ENCODE peak calls at places on chromosomes 16 and 17, in seven cellular contexts. N, K, M, W, X, U and Q are unnamed samples.

GRCh38 chr17:33229499-33229898 is 63.6 kb downstream of the ASIC2 start:
- DNase-seq in N (no peak), K (no peak), M (no peak), W (no peak), X (no peak), U (no peak), Q (no peak)

GRCh38 chr16:57540387-57540786 is 2.1 kb upstream of the ADGRG5 start:
- DNase-seq in N (no peak), K (no peak), M (no peak), W (no peak), X (no peak), U (no peak), Q (no peak)

GRCh38 chr17:59842901-59843652 is 49.7 kb downstream of the TUBD1 start:
- DNase-seq in N (no peak), K (no peak), M (no peak), W (peak), X (no peak), U (peak), Q (no peak)

GRCh38 chr16:79598341-79599181 is 2.0 kb downstream of the MAF start:
- DNase-seq in N (peak), K (peak), M (peak), W (peak), X (peak), U (no peak), Q (no peak)

GRCh38 chr17:60223456-60223855 is 73.7 kb downstream of the CA4 start:
- DNase-seq in N (no peak), K (no peak), M (no peak), W (no peak), X (no peak), U (no peak), Q (no peak)

GRCh38 chr16:81189100-81189664 is 49.3 kb upstream of the BCO1 start:
- DNase-seq in N (no peak), K (no peak), M (no peak), W (no peak), X (no peak), U (peak), Q (no peak)

GRCh38 chr16:89143911-89144675 is 27.5 kb upstream of the CDH15 start:
- DNase-seq in N (no peak), K (no peak), M (no peak), W (no peak), X (no peak), U (no peak), Q (no peak)

GRCh38 chr16:88977028-88977844 is at the start of gene CBFA2T3:
- DNase-seq in N (no peak), K (no peak), M (peak), W (peak), X (no peak), U (no peak), Q (no peak)

GRCh38 chr16:55576369-55576768 is 9.9 kb downstream of the CAPNS2 start:
- DNase-seq in N (no peak), K (no peak), M (no peak), W (no peak), X (no peak), U (no peak), Q (no peak)

GRCh38 chr16:57245472-57246113 is 534 bp downstream of the ARL2BP start:
- DNase-seq in N (no peak), K (no peak), M (peak), W (peak), X (no peak), U (no peak), Q (no peak)

GRCh38 chr17:48500435-48501426 is 30.1 kb downstream of the HOXB1 start:
- DNase-seq in N (no peak), K (no peak), M (no peak), W (no peak), X (no peak), U (no peak), Q (no peak)

GRCh38 chr17:27782791-27783206 is 17.5 kb downstream of the NOS2 start:
- DNase-seq in N (no peak), K (no peak), M (no peak), W (no peak), X (no peak), U (no peak), Q (no peak)

GRCh38 chr17:76873856-76874255 is 5.7 kb downstream of the MGAT5B start:
- DNase-seq in N (no peak), K (no peak), M (no peak), W (peak), X (no peak), U (no peak), Q (no peak)

GRCh38 chr16:79077391-79077790 is 523.1 kb downstream of the MAF start:
- DNase-seq in N (no peak), K (no peak), M (no peak), W (no peak), X (no peak), U (no peak), Q (no peak)

GRCh38 chr17:56948491-56948890 is 12.4 kb downstream of the COIL start:
- DNase-seq in N (no peak), K (no peak), M (no peak), W (peak), X (no peak), U (no peak), Q (no peak)

GRCh38 chr17:81102869-81103268 is 62.4 kb upstream of the PVALEF start:
- DNase-seq in N (no peak), K (no peak), M (no peak), W (no peak), X (no peak), U (no peak), Q (no peak)

GRCh38 chr16:57481421-57481820 is 4.9 kb downstream of the DOK4 start:
- DNase-seq in N (no peak), K (no peak), M (no peak), W (no peak), X (no peak), U (no peak), Q (no peak)

GRCh38 chr16:67942510-67943255 is 1.2 kb downstream of the LCAT start:
- DNase-seq in N (no peak), K (no peak), M (no peak), W (no peak), X (no peak), U (no peak), Q (no peak)

GRCh38 chr17:18978655-18979054 is 25.9 kb downstream of the FAM83G start:
- DNase-seq in N (no peak), K (no peak), M (no peak), W (no peak), X (no peak), U (no peak), Q (no peak)

GRCh38 chr17:78318407-78318806 is 41.5 kb downstream of the SOCS3 start:
- DNase-seq in N (no peak), K (no peak), M (no peak), W (no peak), X (no peak), U (no peak), Q (no peak)

GRCh38 chr17:10614536-10615155 is 42.5 kb downstream of the MYH3 start:
- DNase-seq in N (no peak), K (no peak), M (no peak), W (peak), X (peak), U (no peak), Q (no peak)

GRCh38 chr17:17386143-17386800 is 83.1 kb downstream of the NT5M start:
- DNase-seq in N (no peak), K (no peak), M (no peak), W (no peak), X (no peak), U (no peak), Q (no peak)

GRCh38 chr16:89241187-89242003 is 23.9 kb downstream of the ZNF778 start:
- DNase-seq in N (peak), K (peak), M (peak), W (peak), X (no peak), U (peak), Q (no peak)

GRCh38 chr16:24717411-24717810 is 12.0 kb upstream of the TNRC6A start:
- DNase-seq in N (no peak), K (no peak), M (no peak), W (no peak), X (no peak), U (no peak), Q (no peak)

GRCh38 chr17:16942141-16943031 is 29.5 kb downstream of the TNFRSF13B start:
- DNase-seq in N (no peak), K (no peak), M (no peak), W (no peak), X (no peak), U (no peak), Q (no peak)

GRCh38 chr17:72448019-72448418 is 327.2 kb downstream of the SOX9 start:
- DNase-seq in N (no peak), K (no peak), M (no peak), W (no peak), X (no peak), U (no peak), Q (no peak)

GRCh38 chr17:28846231-28846630 is 3.6 kb upstream of the FAM222B start:
- DNase-seq in N (no peak), K (no peak), M (no peak), W (no peak), X (no peak), U (no peak), Q (no peak)

GRCh38 chr16:76199681-76200210 is 77.5 kb upstream of the CNTNAP4 start:
- DNase-seq in N (no peak), K (no peak), M (no peak), W (no peak), X (no peak), U (no peak), Q (no peak)

GRCh38 chr17:60090412-60090811 is 11.7 kb upstream of the HEATR6 start:
- DNase-seq in N (no peak), K (no peak), M (no peak), W (no peak), X (no peak), U (no peak), Q (no peak)

GRCh38 chr17:45719335-45720071 is 64.6 kb upstream of the CRHR1 start:
- DNase-seq in N (no peak), K (no peak), M (no peak), W (peak), X (no peak), U (peak), Q (peak)

GRCh38 chr16:58049697-58050185 is 24.2 kb downstream of the MMP15 start:
- DNase-seq in N (no peak), K (no peak), M (no peak), W (no peak), X (no peak), U (no peak), Q (no peak)

GRCh38 chr16:84228321-84228838 is 11.4 kb downstream of the KCNG4 start:
- DNase-seq in N (no peak), K (no peak), M (peak), W (peak), X (no peak), U (peak), Q (no peak)

GRCh38 chr17:35073183-35073790 is 9.8 kb upstream of the RFFL start:
- DNase-seq in N (no peak), K (no peak), M (no peak), W (no peak), X (no peak), U (no peak), Q (peak)

GRCh38 chr16:64416232-64417010 is 705.4 kb downstream of the CDH11 start:
- DNase-seq in N (no peak), K (no peak), M (no peak), W (peak), X (no peak), U (peak), Q (no peak)

GRCh38 chr16:3067929-3068288 is 2.5 kb downstream of the IL32 start:
- DNase-seq in N (peak), K (no peak), M (no peak), W (no peak), X (no peak), U (no peak), Q (no peak)

GRCh38 chr16:84043486-84044107 is 1.0 kb upstream of the SLC38A8 start:
- DNase-seq in N (no peak), K (no peak), M (peak), W (no peak), X (no peak), U (no peak), Q (no peak)